ENCODE peak calls at places on chromosomes 16 and 17, in seven cellular contexts. One of them, this sample, is unnamed.

GRCh38 chr17:75262112-75262606 is 480 bp downstream of the MRPS7 start:
- DNase-seq in stimulated activated CD4-positive, alpha-beta T cell treated with anti-CD3 and anti-CD28 coated beads, Interleukin-1b, Interleukin-23, amount 100 ng/mL, for 4 hours: no peak
- DNase-seq in H7: no peak
- DNase-seq in H1: no peak
- DNase-seq in Kasumi-1: peak; percentile 47
- DNase-seq in right cardiac atrium: no peak
- DNase-seq in neuronal stem cell: no peak
- DNase-seq in this sample: no peak

GRCh38 chr16:74605746-74606520 is 981 bp downstream of the GLG1 start:
- DNase-seq in stimulated activated CD4-positive, alpha-beta T cell treated with anti-CD3 and anti-CD28 coated beads, Interleukin-1b, Interleukin-23, amount 100 ng/mL, for 4 hours: no peak
- DNase-seq in H7: no peak
- DNase-seq in H1: no peak
- DNase-seq in Kasumi-1: peak; percentile 43
- DNase-seq in right cardiac atrium: no peak
- DNase-seq in neuronal stem cell: no peak
- DNase-seq in this sample: no peak

GRCh38 chr16:53863861-53864260 is 159.9 kb downstream of the FTO start:
- DNase-seq in stimulated activated CD4-positive, alpha-beta T cell treated with anti-CD3 and anti-CD28 coated beads, Interleukin-1b, Interleukin-23, amount 100 ng/mL, for 4 hours: no peak
- DNase-seq in H7: no peak
- DNase-seq in H1: no peak
- DNase-seq in Kasumi-1: no peak
- DNase-seq in right cardiac atrium: no peak
- DNase-seq in neuronal stem cell: no peak
- DNase-seq in this sample: no peak

GRCh38 chr16:9323170-9323569 is 231.7 kb downstream of the HAPSTR1 start:
- DNase-seq in stimulated activated CD4-positive, alpha-beta T cell treated with anti-CD3 and anti-CD28 coated beads, Interleukin-1b, Interleukin-23, amount 100 ng/mL, for 4 hours: no peak
- DNase-seq in H7: no peak
- DNase-seq in H1: no peak
- DNase-seq in Kasumi-1: no peak
- DNase-seq in right cardiac atrium: no peak
- DNase-seq in neuronal stem cell: no peak
- DNase-seq in this sample: no peak

GRCh38 chr17:81345211-81346089 is 49.8 kb upstream of the BAHCC1 start:
- DNase-seq in stimulated activated CD4-positive, alpha-beta T cell treated with anti-CD3 and anti-CD28 coated beads, Interleukin-1b, Interleukin-23, amount 100 ng/mL, for 4 hours: peak; percentile 33
- DNase-seq in H7: peak; percentile 91
- DNase-seq in H1: no peak
- DNase-seq in Kasumi-1: peak; percentile 56
- DNase-seq in right cardiac atrium: peak; percentile 93
- DNase-seq in neuronal stem cell: peak; percentile 82
- DNase-seq in this sample: peak; percentile 92

GRCh38 chr16:2512920-2513404 is 790 bp upstream of the ATP6V0C start:
- DNase-seq in stimulated activated CD4-positive, alpha-beta T cell treated with anti-CD3 and anti-CD28 coated beads, Interleukin-1b, Interleukin-23, amount 100 ng/mL, for 4 hours: no peak
- DNase-seq in H7: peak; percentile 87
- DNase-seq in H1: no peak
- DNase-seq in Kasumi-1: no peak
- DNase-seq in right cardiac atrium: no peak
- DNase-seq in neuronal stem cell: no peak
- DNase-seq in this sample: peak; percentile 70

GRCh38 chr17:2396192-2396567 is 4.7 kb downstream of the MNT start:
- DNase-seq in stimulated activated CD4-positive, alpha-beta T cell treated with anti-CD3 and anti-CD28 coated beads, Interleukin-1b, Interleukin-23, amount 100 ng/mL, for 4 hours: no peak
- DNase-seq in H7: no peak
- DNase-seq in H1: no peak
- DNase-seq in Kasumi-1: no peak
- DNase-seq in right cardiac atrium: no peak
- DNase-seq in neuronal stem cell: no peak
- DNase-seq in this sample: no peak

GRCh38 chr16:1152123-1152638 is 725 bp upstream of the CACNA1H start:
- DNase-seq in stimulated activated CD4-positive, alpha-beta T cell treated with anti-CD3 and anti-CD28 coated beads, Interleukin-1b, Interleukin-23, amount 100 ng/mL, for 4 hours: no peak
- DNase-seq in H7: no peak
- DNase-seq in H1: no peak
- DNase-seq in Kasumi-1: no peak
- DNase-seq in right cardiac atrium: peak; percentile 37
- DNase-seq in neuronal stem cell: peak; percentile 51
- DNase-seq in this sample: no peak

This sample was measured in GM13977.